ENCODE peak calls at places on chromosomes 13 and 19, in six cellular contexts. K is ELR, W is RCC 7860, E is OCI-M1, F is stromal cell of bone marrow, S is Peyer's patch. M is an unnamed sample.

GRCh38 chr19:47406711-47407416 is 12.5 kb downstream of the MEIS3 start:
- DNase-seq in S (no peak), W (no peak), F (no peak), K (no peak), E (peak), M (no peak)

GRCh38 chr19:21856751-21857150 is 20.8 kb upstream of the ZNF43 start:
- DNase-seq in E (no peak), S (no peak), W (no peak), K (no peak), F (no peak), M (no peak)

GRCh38 chr19:6379744-6380143 is 4.0 kb upstream of the PSPN start:
- DNase-seq in K (no peak), W (no peak), E (no peak), S (no peak), F (no peak), M (no peak)

GRCh38 chr13:107421028-107421427 is 794.3 kb downstream of the LIG4 start:
- DNase-seq in S (no peak), K (peak), E (no peak), W (peak), F (peak), M (no peak)

GRCh38 chr13:112635323-112635722 is 47.4 kb upstream of the TUBGCP3 start:
- DNase-seq in K (no peak), E (no peak), F (no peak), W (no peak), S (no peak), M (no peak)

GRCh38 chr13:28655566-28655965 is 3.4 kb upstream of the POMP start:
- DNase-seq in W (no peak), E (no peak), K (peak), S (no peak), F (no peak), M (no peak)

GRCh38 chr13:93227280-93227905 is 786 bp downstream of the GPC6 start:
- DNase-seq in F (no peak), K (peak), S (no peak), W (peak), E (no peak), M (no peak)

GRCh38 chr19:6232567-6232966 is 47.2 kb downstream of the MLLT1 start:
- DNase-seq in E (no peak), W (peak), F (peak), K (peak), S (no peak), M (no peak)

GRCh38 chr13:67619346-67619745 is 389.2 kb upstream of the PCDH9 start:
- DNase-seq in W (peak), F (no peak), E (no peak), S (no peak), K (peak), M (no peak)

GRCh38 chr19:38900816-38901215 is 1.0 kb downstream of the NFKBIB start:
- DNase-seq in F (no peak), E (peak), W (no peak), K (no peak), S (no peak), M (no peak)

GRCh38 chr13:30835442-30835841 is 70.6 kb upstream of the MEDAG start:
- DNase-seq in W (no peak), E (no peak), S (peak), F (no peak), K (no peak), M (no peak)

GRCh38 chr13:93861818-93862217 is 617.7 kb downstream of the DCT start:
- DNase-seq in F (peak), K (peak), W (peak), S (no peak), E (no peak), M (no peak)

GRCh38 chr19:1510442-1510806 is 2.4 kb downstream of the ADAMTSL5 start:
- DNase-seq in K (no peak), E (no peak), F (no peak), S (no peak), W (no peak), M (no peak)

GRCh38 chr13:80341771-80342271 is 895 bp upstream of the SPRY2 start:
- DNase-seq in F (no peak), W (no peak), K (peak), E (peak), S (peak), M (no peak)

M was measured in CD14-positive monocyte.